ENCODE peak calls at places on chromosomes 7 and 10, in six cellular contexts. L is OCI-LY7, H is NCI-H345, G is MG63, Q is dermis blood vessel endothelial cell, O is progenitor cell of endocrine pancreas. M is an unnamed sample.

GRCh38 chr7:4711634-4712033 is 29.5 kb downstream of the FOXK1 start:
- DNase-seq in L (no peak), H (no peak), G (no peak), Q (no peak), O (no peak), M (no peak)

GRCh38 chr7:101250324-101250723 is 5.4 kb upstream of the FIS1 start:
- DNase-seq in L (no peak), H (no peak), G (no peak), Q (no peak), O (no peak), M (no peak)

GRCh38 chr7:157320607-157320979 is 16.2 kb upstream of the DNAJB6 start:
- DNase-seq in L (no peak), H (no peak), G (peak), Q (no peak), O (no peak), M (no peak)

GRCh38 chr10:126021833-126022500 is 125.6 kb downstream of the FANK1 start:
- DNase-seq in L (no peak), H (no peak), G (no peak), Q (no peak), O (no peak), M (no peak)

GRCh38 chr10:49484501-49485230 is 54.3 kb downstream of the ERCC6 start:
- DNase-seq in L (no peak), H (no peak), G (no peak), Q (no peak), O (no peak), M (no peak)

GRCh38 chr7:127976056-127976455 is 55.2 kb downstream of the LRRC4 start:
- DNase-seq in L (no peak), H (peak), G (no peak), Q (peak), O (no peak), M (no peak)

GRCh38 chr10:23148214-23148613 is 43.9 kb upstream of the PTF1A start:
- DNase-seq in L (no peak), H (no peak), G (no peak), Q (no peak), O (no peak), M (no peak)

GRCh38 chr10:12780634-12781601 is 220.6 kb downstream of the CCDC3 start:
- DNase-seq in L (no peak), H (no peak), G (no peak), Q (no peak), O (no peak), M (no peak)

GRCh38 chr7:23396222-23396621 is 74.1 kb downstream of the IGF2BP3 start:
- DNase-seq in L (no peak), H (no peak), G (peak), Q (no peak), O (no peak), M (no peak)

GRCh38 chr7:72336887-72337821 is 75.0 kb downstream of the CALN1 start:
- DNase-seq in L (no peak), H (no peak), G (peak), Q (no peak), O (no peak), M (no peak)

GRCh38 chr10:3036155-3036554 is 31.2 kb upstream of the PFKP start:
- DNase-seq in L (peak), H (no peak), G (no peak), Q (no peak), O (no peak), M (no peak)

GRCh38 chr7:51292596-51292995 is 24.0 kb downstream of the COBL start:
- DNase-seq in L (no peak), H (no peak), G (no peak), Q (no peak), O (no peak), M (no peak)

GRCh38 chr10:107653832-107654287 is 489.4 kb upstream of the SORCS1 start:
- DNase-seq in L (no peak), H (no peak), G (peak), Q (no peak), O (no peak), M (no peak)

GRCh38 chr10:119761106-119761505 is 35.3 kb downstream of the INPP5F start:
- DNase-seq in L (no peak), H (no peak), G (no peak), Q (peak), O (no peak), M (no peak)

GRCh38 chr7:101728888-101729883 is 88.2 kb upstream of the CUX1 start:
- DNase-seq in L (no peak), H (no peak), G (peak), Q (no peak), O (no peak), M (no peak)

GRCh38 chr10:70295946-70296345 is 12.1 kb upstream of the NPFFR1 start:
- DNase-seq in L (no peak), H (no peak), G (no peak), Q (no peak), O (no peak), M (no peak)

GRCh38 chr7:12162420-12163113 is 48.5 kb upstream of the TMEM106B start:
- DNase-seq in L (no peak), H (no peak), G (peak), Q (peak), O (no peak), M (peak)

GRCh38 chr10:6182454-6183098 is 20.2 kb upstream of the PFKFB3 start:
- DNase-seq in L (no peak), H (no peak), G (no peak), Q (no peak), O (no peak), M (no peak)

GRCh38 chr7:38753347-38753746 is 122.2 kb upstream of the AMPH start:
- DNase-seq in L (no peak), H (no peak), G (no peak), Q (no peak), O (no peak), M (no peak)

GRCh38 chr7:130875265-130875741 is 141.3 kb upstream of the KLF14 start:
- DNase-seq in L (peak), H (peak), G (no peak), Q (peak), O (peak), M (peak)

GRCh38 chr7:16356241-16356958 is 64.9 kb downstream of the CRPPA start:
- DNase-seq in L (no peak), H (no peak), G (no peak), Q (no peak), O (no peak), M (no peak)

GRCh38 chr7:136104269-136104603 is 127.1 kb upstream of the MTPN start:
- DNase-seq in L (no peak), H (no peak), G (no peak), Q (no peak), O (no peak), M (peak)

GRCh38 chr10:89535185-89536012 is at the start of gene SLC16A12:
- DNase-seq in L (no peak), H (no peak), G (peak), Q (peak), O (peak), M (no peak)

GRCh38 chr10:120503695-120504094 is 46.7 kb downstream of the PLPP4 start:
- DNase-seq in L (no peak), H (no peak), G (no peak), Q (no peak), O (no peak), M (no peak)

GRCh38 chr10:54434782-54435181 is 366.2 kb downstream of the PCDH15 start:
- DNase-seq in L (no peak), H (no peak), G (no peak), Q (no peak), O (no peak), M (no peak)

GRCh38 chr10:89373916-89374711 is 3.7 kb upstream of the IFIT1B start:
- DNase-seq in L (no peak), H (no peak), G (peak), Q (peak), O (no peak), M (peak)

GRCh38 chr7:34662058-34662457 is 4.0 kb downstream of the NPSR1 start:
- DNase-seq in L (no peak), H (no peak), G (no peak), Q (no peak), O (no peak), M (no peak)

GRCh38 chr7:107233174-107233573 is 64.4 kb downstream of the HBP1 start:
- DNase-seq in L (no peak), H (no peak), G (no peak), Q (no peak), O (no peak), M (no peak)